ENCODE peak calls at places on chromosomes 5 and 9, in seven cellular contexts. One of them, this sample, is unnamed.

GRCh38 chr5:159179556-159180305 is 29.6 kb downstream of the RNF145 start:
- DNase-seq in GM06990: no peak
- DNase-seq in hypothalamus: no peak
- DNase-seq in HS-5: no peak
- DNase-seq in substantia nigra: no peak
- DNase-seq in IMR-90: peak; percentile 22
- DNase-seq in cardiac muscle cell: peak; percentile 25
- DNase-seq in this sample: no peak

GRCh38 chr9:127158995-127159801 is 36.8 kb upstream of the ANGPTL2 start:
- DNase-seq in GM06990: no peak
- DNase-seq in hypothalamus: no peak
- DNase-seq in HS-5: peak; percentile 84
- DNase-seq in substantia nigra: peak; percentile 70
- DNase-seq in IMR-90: peak; percentile 92
- DNase-seq in cardiac muscle cell: peak; percentile 66
- DNase-seq in this sample: peak; percentile 82

GRCh38 chr5:138064526-138064925 is 19.3 kb upstream of the WNT8A start:
- DNase-seq in GM06990: no peak
- DNase-seq in hypothalamus: no peak
- DNase-seq in HS-5: no peak
- DNase-seq in substantia nigra: no peak
- DNase-seq in IMR-90: no peak
- DNase-seq in cardiac muscle cell: peak; percentile 61
- DNase-seq in this sample: no peak

GRCh38 chr5:172733179-172733973 is 37.6 kb downstream of the DUSP1 start:
- DNase-seq in GM06990: no peak
- DNase-seq in hypothalamus: peak; percentile 26
- DNase-seq in HS-5: peak; percentile 97
- DNase-seq in substantia nigra: no peak
- DNase-seq in IMR-90: peak; percentile 90
- DNase-seq in cardiac muscle cell: peak; percentile 98
- DNase-seq in this sample: peak; percentile 99

GRCh38 chr5:74575741-74576538 is 64.6 kb downstream of the ENC1 start:
- DNase-seq in GM06990: no peak
- DNase-seq in hypothalamus: no peak
- DNase-seq in HS-5: peak; percentile 73
- DNase-seq in substantia nigra: no peak
- DNase-seq in IMR-90: peak; percentile 85
- DNase-seq in cardiac muscle cell: peak; percentile 73
- DNase-seq in this sample: peak; percentile 52

GRCh38 chr9:131503626-131504465 is 1.1 kb downstream of the POMT1 start:
- DNase-seq in GM06990: peak; percentile 33
- DNase-seq in hypothalamus: no peak
- DNase-seq in HS-5: no peak
- DNase-seq in substantia nigra: no peak
- DNase-seq in IMR-90: peak; percentile 49
- DNase-seq in cardiac muscle cell: no peak
- DNase-seq in this sample: no peak

GRCh38 chr5:5126444-5126843 is 13.7 kb upstream of the ADAMTS16 start:
- DNase-seq in GM06990: no peak
- DNase-seq in hypothalamus: no peak
- DNase-seq in HS-5: no peak
- DNase-seq in substantia nigra: no peak
- DNase-seq in IMR-90: no peak
- DNase-seq in cardiac muscle cell: no peak
- DNase-seq in this sample: peak; percentile 8

GRCh38 chr9:87505869-87506678 is 8.4 kb downstream of the DAPK1 start:
- DNase-seq in GM06990: no peak
- DNase-seq in hypothalamus: no peak
- DNase-seq in HS-5: no peak
- DNase-seq in substantia nigra: no peak
- DNase-seq in IMR-90: no peak
- DNase-seq in cardiac muscle cell: no peak
- DNase-seq in this sample: no peak

GRCh38 chr5:141521244-141521781 is 32.4 kb downstream of the PCDHGC5 start:
- DNase-seq in GM06990: no peak
- DNase-seq in hypothalamus: no peak
- DNase-seq in HS-5: peak; percentile 99
- DNase-seq in substantia nigra: peak; percentile 30
- DNase-seq in IMR-90: peak; percentile 100
- DNase-seq in cardiac muscle cell: peak; percentile 99
- DNase-seq in this sample: peak; percentile 99

GRCh38 chr5:87020099-87020934 is 247.4 kb upstream of the RASA1 start:
- DNase-seq in GM06990: peak; percentile 36
- DNase-seq in hypothalamus: peak; percentile 7
- DNase-seq in HS-5: no peak
- DNase-seq in substantia nigra: peak; percentile 40
- DNase-seq in IMR-90: peak; percentile 16
- DNase-seq in cardiac muscle cell: peak; percentile 41
- DNase-seq in this sample: no peak

GRCh38 chr5:112338681-112339337 is 80.3 kb downstream of the EPB41L4A start:
- DNase-seq in GM06990: no peak
- DNase-seq in hypothalamus: no peak
- DNase-seq in HS-5: no peak
- DNase-seq in substantia nigra: no peak
- DNase-seq in IMR-90: no peak
- DNase-seq in cardiac muscle cell: peak; percentile 90
- DNase-seq in this sample: no peak

GRCh38 chr5:15566789-15567188 is 66.8 kb downstream of the FBXL7 start:
- DNase-seq in GM06990: no peak
- DNase-seq in hypothalamus: no peak
- DNase-seq in HS-5: peak; percentile 10
- DNase-seq in substantia nigra: no peak
- DNase-seq in IMR-90: no peak
- DNase-seq in cardiac muscle cell: no peak
- DNase-seq in this sample: no peak

GRCh38 chr5:158303261-158303660 is 444.3 kb upstream of the CLINT1 start:
- DNase-seq in GM06990: no peak
- DNase-seq in hypothalamus: no peak
- DNase-seq in HS-5: no peak
- DNase-seq in substantia nigra: no peak
- DNase-seq in IMR-90: no peak
- DNase-seq in cardiac muscle cell: peak; percentile 19
- DNase-seq in this sample: no peak

GRCh38 chr5:140253985-140254384 is 48.9 kb downstream of the PFDN1 start:
- DNase-seq in GM06990: no peak
- DNase-seq in hypothalamus: no peak
- DNase-seq in HS-5: no peak
- DNase-seq in substantia nigra: no peak
- DNase-seq in IMR-90: no peak
- DNase-seq in cardiac muscle cell: no peak
- DNase-seq in this sample: no peak

GRCh38 chr5:154653764-154654483 is 101.3 kb upstream of the LARP1 start:
- DNase-seq in GM06990: no peak
- DNase-seq in hypothalamus: no peak
- DNase-seq in HS-5: no peak
- DNase-seq in substantia nigra: no peak
- DNase-seq in IMR-90: no peak
- DNase-seq in cardiac muscle cell: no peak
- DNase-seq in this sample: no peak

GRCh38 chr5:118700510-118700909 is 287.8 kb downstream of the DTWD2 start:
- DNase-seq in GM06990: no peak
- DNase-seq in hypothalamus: no peak
- DNase-seq in HS-5: no peak
- DNase-seq in substantia nigra: no peak
- DNase-seq in IMR-90: no peak
- DNase-seq in cardiac muscle cell: no peak
- DNase-seq in this sample: no peak

GRCh38 chr5:58002318-58002717 is 457.6 kb downstream of the PLK2 start:
- DNase-seq in GM06990: no peak
- DNase-seq in hypothalamus: no peak
- DNase-seq in HS-5: peak; percentile 36
- DNase-seq in substantia nigra: no peak
- DNase-seq in IMR-90: peak; percentile 39
- DNase-seq in cardiac muscle cell: peak; percentile 41
- DNase-seq in this sample: no peak

GRCh38 chr9:75152416-75152815 is 64.1 kb downstream of the OSTF1 start:
- DNase-seq in GM06990: no peak
- DNase-seq in hypothalamus: no peak
- DNase-seq in HS-5: no peak
- DNase-seq in substantia nigra: no peak
- DNase-seq in IMR-90: peak; percentile 57
- DNase-seq in cardiac muscle cell: no peak
- DNase-seq in this sample: no peak

GRCh38 chr5:34687269-34688011 is 31.3 kb downstream of the RAI14 start:
- DNase-seq in GM06990: no peak
- DNase-seq in hypothalamus: no peak
- DNase-seq in HS-5: peak; percentile 79
- DNase-seq in substantia nigra: no peak
- DNase-seq in IMR-90: peak; percentile 90
- DNase-seq in cardiac muscle cell: peak; percentile 90
- DNase-seq in this sample: peak; percentile 74

GRCh38 chr5:66987949-66988838 is 208.4 kb downstream of the CD180 start:
- DNase-seq in GM06990: no peak
- DNase-seq in hypothalamus: no peak
- DNase-seq in HS-5: no peak
- DNase-seq in substantia nigra: no peak
- DNase-seq in IMR-90: peak; percentile 26
- DNase-seq in cardiac muscle cell: peak; percentile 53
- DNase-seq in this sample: no peak

This sample was measured in AG09309.